ENCODE peak calls at places on chromosomes 16 and 17, in eight cellular contexts. P is left ventricle myocardium inferior; I is cardiac fibroblast; N is heart right ventricle; E is AG04450; W is activated CD8-positive, alpha-beta T cell treated with anti-CD3 and anti-CD28 coated beads for 36 hours; L is foreskin keratinocyte; X is H9. J is an unnamed sample.

GRCh38 chr16:24730914-24731313 is 1.5 kb downstream of the TNRC6A start:
- DNase-seq in P (no peak), I (no peak), N (no peak), E (no peak), W (no peak), L (no peak), X (no peak), J (no peak)

GRCh38 chr16:69089091-69089912 is 16.2 kb upstream of the HAS3 start:
- DNase-seq in P (no peak), I (no peak), N (no peak), E (no peak), W (peak; percentile 41), L (peak; percentile 44), X (peak; percentile 66), J (no peak)

GRCh38 chr17:63622571-63623390 is 564 bp downstream of the MAP3K3 start:
- DNase-seq in P (peak; percentile 77), I (peak; percentile 68), N (peak; percentile 73), E (no peak), W (peak; percentile 64), L (peak; percentile 38), X (peak; percentile 65), J (peak; percentile 72)

GRCh38 chr16:67926181-67926742 is 5.4 kb downstream of the CTRL start:
- DNase-seq in P (no peak), I (peak; percentile 63), N (no peak), E (no peak), W (no peak), L (peak; percentile 44), X (no peak), J (no peak)

GRCh38 chr17:73506470-73507435 is 137.5 kb downstream of the SDK2 start:
- DNase-seq in P (no peak), I (no peak), N (no peak), E (no peak), W (no peak), L (no peak), X (no peak), J (no peak)

GRCh38 chr16:19084139-19084538 is 16.7 kb downstream of the COQ7 start:
- DNase-seq in P (no peak), I (no peak), N (no peak), E (no peak), W (no peak), L (no peak), X (no peak), J (no peak)

GRCh38 chr16:81758376-81758775 is 20.7 kb upstream of the PLCG2 start:
- DNase-seq in P (no peak), I (peak; percentile 54), N (no peak), E (no peak), W (no peak), L (peak; percentile 50), X (no peak), J (no peak)

GRCh38 chr16:85253127-85253941 is 141.1 kb upstream of the CIBAR2 start:
- DNase-seq in P (peak; percentile 50), I (peak; percentile 26), N (peak; percentile 34), E (no peak), W (peak; percentile 72), L (no peak), X (peak; percentile 82), J (peak; percentile 90)

GRCh38 chr16:53736297-53736696 is 32.3 kb downstream of the FTO start:
- DNase-seq in P (no peak), I (no peak), N (no peak), E (no peak), W (no peak), L (no peak), X (no peak), J (no peak)

GRCh38 chr17:50148226-50149098 is 2.0 kb downstream of the PPP1R9B start:
- DNase-seq in P (peak; percentile 53), I (peak; percentile 37), N (no peak), E (no peak), W (peak; percentile 87), L (peak; percentile 86), X (peak; percentile 62), J (peak; percentile 83)

GRCh38 chr17:41184480-41184961 is at the start of gene KRTAP4-1:
- DNase-seq in P (no peak), I (no peak), N (no peak), E (no peak), W (no peak), L (no peak), X (no peak), J (no peak)

GRCh38 chr16:55710466-55710865 is 54.7 kb downstream of the SLC6A2 start:
- DNase-seq in P (no peak), I (peak; percentile 3), N (no peak), E (no peak), W (no peak), L (peak; percentile 14), X (peak; percentile 33), J (no peak)

GRCh38 chr16:25544294-25544693 is 147.5 kb upstream of the HS3ST4 start:
- DNase-seq in P (no peak), I (no peak), N (no peak), E (no peak), W (no peak), L (no peak), X (no peak), J (no peak)

GRCh38 chr17:62871291-62871690 is 63.2 kb upstream of the MARCHF10 start:
- DNase-seq in P (no peak), I (no peak), N (no peak), E (no peak), W (no peak), L (no peak), X (no peak), J (no peak)

GRCh38 chr16:24046442-24046841 is 209.7 kb upstream of the CACNG3 start:
- DNase-seq in P (no peak), I (no peak), N (no peak), E (no peak), W (no peak), L (no peak), X (peak; percentile 81), J (no peak)

DNA sequence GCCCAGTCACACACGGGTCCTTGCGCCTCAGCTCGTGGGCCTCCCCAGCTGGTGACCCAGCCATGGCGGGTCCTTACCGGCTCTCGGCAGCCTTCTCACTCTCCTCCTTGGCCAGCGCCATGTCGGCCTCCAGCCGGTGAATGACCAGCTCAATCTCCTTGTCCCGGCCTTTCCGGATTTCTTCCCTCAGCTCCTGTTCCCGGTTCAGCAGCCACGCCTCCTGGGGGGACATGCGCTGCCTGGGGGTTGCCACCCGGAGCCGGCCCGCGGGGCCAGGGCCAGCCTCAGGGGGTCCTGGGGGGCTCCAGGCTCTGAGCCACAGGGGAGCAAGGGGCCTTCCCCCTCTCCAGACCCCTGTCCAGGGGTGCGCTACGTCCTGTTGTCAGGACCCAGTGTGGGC is 25.1 kb upstream of the AATK start:
- DNase-seq in P (no peak), I (no peak), N (no peak), E (no peak), W (no peak), L (no peak), X (no peak), J (no peak)
- TF ChIP-seq CTCF in P (no peak), I (no peak), N (no peak), E (no peak), W (no peak), L (no peak), X (no peak), J (no peak)

GRCh38 chr17:15171433-15172047 is 93.6 kb downstream of the PMP22 start:
- DNase-seq in P (peak; percentile 50), I (peak; percentile 77), N (peak; percentile 59), E (peak; percentile 55), W (peak; percentile 44), L (peak; percentile 46), X (peak; percentile 91), J (peak; percentile 26)
- TF ChIP-seq CTCF in P (peak; percentile 81), I (peak; percentile 96), N (peak; percentile 82), E (peak; percentile 96), W (peak; percentile 71), L (peak; percentile 87), X (peak; percentile 87), J (peak; percentile 23)

GRCh38 chr16:13920510-13920818 is 510 bp downstream of the ERCC4 start:
- DNase-seq in P (no peak), I (no peak), N (no peak), E (no peak), W (no peak), L (no peak), X (no peak), J (no peak)

GRCh38 chr16:13921328-13921727 is 1.4 kb downstream of the ERCC4 start:
- DNase-seq in P (no peak), I (no peak), N (no peak), E (no peak), W (no peak), L (no peak), X (no peak), J (no peak)

GRCh38 chr16:13919683-13920509 is at the start of gene ERCC4:
- DNase-seq in P (peak; percentile 100), I (peak; percentile 100), N (peak; percentile 100), E (peak; percentile 99), W (peak; percentile 100), L (peak; percentile 96), X (peak; percentile 99), J (peak; percentile 99)

GRCh38 chr16:13926507-13926906 is 6.6 kb downstream of the ERCC4 start:
- DNase-seq in P (no peak), I (no peak), N (no peak), E (no peak), W (no peak), L (no peak), X (no peak), J (no peak)

GRCh38 chr16:13923703-13924298 is 3.8 kb downstream of the ERCC4 start:
- DNase-seq in P (no peak), I (peak; percentile 80), N (no peak), E (no peak), W (no peak), L (peak; percentile 26), X (no peak), J (peak; percentile 34)
- TF ChIP-seq CTCF in P (peak; percentile 75), I (peak; percentile 39), N (peak; percentile 65), E (peak; percentile 53), W (peak; percentile 65), L (peak; percentile 80), X (peak; percentile 73), J (no peak)

GRCh38 chr16:46975165-46975564 is 1.7 kb upstream of the DNAJA2 start:
- DNase-seq in P (no peak), I (no peak), N (no peak), E (no peak), W (no peak), L (no peak), X (no peak), J (no peak)

GRCh38 chr16:46972971-46973456 is 460 bp downstream of the DNAJA2 start:
- DNase-seq in P (peak; percentile 28), I (peak; percentile 23), N (peak; percentile 37), E (no peak), W (peak; percentile 66), L (no peak), X (peak; percentile 39), J (peak; percentile 68)

GRCh38 chr16:46975908-46976470 is 2.5 kb upstream of the DNAJA2 start:
- DNase-seq in P (no peak), I (no peak), N (no peak), E (no peak), W (no peak), L (no peak), X (no peak), J (no peak)

GRCh38 chr16:46973457-46974324 is at the start of gene DNAJA2:
- DNase-seq in P (peak; percentile 93), I (peak; percentile 87), N (peak; percentile 92), E (peak; percentile 50), W (peak; percentile 95), L (peak; percentile 77), X (peak; percentile 88), J (peak; percentile 93)

DNA sequence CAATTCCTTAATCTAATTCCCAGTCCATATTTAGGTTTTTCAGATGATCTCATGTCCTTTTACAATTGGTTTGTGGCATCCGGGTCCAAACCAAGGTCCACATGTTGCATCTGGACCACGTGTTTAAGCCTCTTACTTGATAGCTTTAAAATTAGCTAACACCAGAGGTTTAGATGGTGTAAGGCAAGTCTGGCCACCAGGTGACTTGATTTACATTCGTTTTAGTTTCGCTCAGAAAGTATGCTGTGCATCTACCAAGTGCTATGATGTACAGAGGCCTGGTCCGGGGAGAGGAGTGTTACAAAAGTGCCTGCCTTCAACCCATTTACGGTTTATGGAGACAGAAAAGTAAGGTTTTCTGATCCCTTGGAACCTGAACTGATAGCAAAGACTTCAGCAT is 878 bp upstream of the DNAJA2 start:
- DNase-seq in P (no peak), I (peak; percentile 26), N (no peak), E (no peak), W (peak; percentile 62), L (no peak), X (no peak), J (peak; percentile 52)
- TF ChIP-seq CTCF in P (no peak), I (no peak), N (no peak), E (no peak), W (peak; percentile 32), L (peak; percentile 19), X (no peak), J (no peak)

J was measured in GM10248.